ENCODE peak calls at places on chromosomes 6 and 20, in four cellular contexts. One of them, this sample, is unnamed. For H3K27me3, the result is how much of the 10 kb centered on the place peaks cover.

GRCh38 chr20:23228912-23229311 is 121.7 kb upstream of the NXT1 start:
- DNase-seq in Panc1: no peak
- DNase-seq in GM23338: no peak
- DNase-seq in HCT116: no peak
- DNase-seq in this sample: no peak

GRCh38 chr6:158408552-158409130 is 96.4 kb downstream of the TULP4 start:
- DNase-seq in HCT116: no peak
- DNase-seq in Panc1: no peak
- DNase-seq in GM23338: no peak
- DNase-seq in this sample: peak

GRCh38 chr6:132257561-132257960 is 143.7 kb downstream of the MOXD1 start:
- DNase-seq in HCT116: no peak
- DNase-seq in GM23338: no peak
- DNase-seq in Panc1: no peak
- DNase-seq in this sample: no peak

GRCh38 chr20:373171-373890 is 7.2 kb upstream of the TRIB3 start:
- DNase-seq in GM23338: peak
- DNase-seq in HCT116: peak
- DNase-seq in Panc1: no peak
- DNase-seq in this sample: peak

GRCh38 chr6:56727097-56727845 is 84.6 kb upstream of the DST start:
- DNase-seq in GM23338: peak
- DNase-seq in HCT116: no peak
- DNase-seq in Panc1: no peak
- DNase-seq in this sample: no peak

GRCh38 chr20:48106428-48106827 is 321.1 kb upstream of the SULF2 start:
- DNase-seq in HCT116: no peak
- DNase-seq in GM23338: no peak
- DNase-seq in Panc1: no peak
- DNase-seq in this sample: no peak

GRCh38 chr20:58776109-58776508 is 74.6 kb downstream of the GNAS-AS1 start:
- DNase-seq in Panc1: no peak
- DNase-seq in HCT116: no peak
- DNase-seq in GM23338: no peak
- DNase-seq in this sample: no peak

GRCh38 chr6:53725791-53726575 is 60.4 kb upstream of the KLHL31 start:
- DNase-seq in HCT116: no peak
- DNase-seq in Panc1: peak
- DNase-seq in GM23338: peak
- DNase-seq in this sample: peak

GRCh38 chr20:13267231-13267630 is 46.2 kb downstream of the ISM1 start:
- DNase-seq in Panc1: no peak
- DNase-seq in HCT116: no peak
- DNase-seq in GM23338: no peak
- DNase-seq in this sample: no peak

GRCh38 chr6:158978752-158979151 is 21.2 kb downstream of the RSPH3 start:
- DNase-seq in GM23338: no peak
- DNase-seq in HCT116: no peak
- DNase-seq in Panc1: no peak
- DNase-seq in this sample: no peak

DNA sequence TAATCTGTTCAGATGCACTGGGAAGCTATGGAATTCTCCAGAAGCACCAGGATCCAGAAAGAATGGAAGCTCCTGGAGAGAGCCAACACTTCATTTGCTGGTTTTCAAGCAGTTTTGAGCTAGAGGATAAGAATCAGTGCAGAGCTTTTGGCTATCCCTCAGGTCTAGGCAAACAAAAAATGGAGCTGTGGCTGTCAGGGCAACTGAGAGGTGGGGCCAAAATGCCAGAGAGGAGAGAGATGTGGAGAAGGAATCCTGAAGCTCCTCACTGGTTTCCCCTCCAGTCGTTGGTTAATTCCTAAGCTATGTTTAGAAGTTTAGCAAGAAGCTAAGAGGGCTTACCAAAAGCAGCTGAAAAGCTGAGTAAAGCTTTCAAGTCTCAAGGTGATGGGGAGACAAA is 294.2 kb upstream of the JARID2 start:
- DNase-seq in GM23338: no peak
- DNase-seq in Panc1: no peak
- DNase-seq in HCT116: no peak
- DNase-seq in this sample: no peak
- H3K27me3 ChIP-seq in GM23338: under half
- H3K27me3 ChIP-seq in Panc1: under half
- H3K27me3 ChIP-seq in HCT116: under half
- H3K27me3 ChIP-seq in this sample: under half

GRCh38 chr6:28551891-28552666 is 26.4 kb downstream of the GPX5 start:
- DNase-seq in Panc1: no peak
- DNase-seq in GM23338: no peak
- DNase-seq in HCT116: no peak
- DNase-seq in this sample: no peak
- TF ChIP-seq REST in Panc1: no peak
- TF ChIP-seq REST in GM23338: no peak
- TF ChIP-seq REST in HCT116: no peak
- TF ChIP-seq REST in this sample: no peak

GRCh38 chr6:97535800-97536199 is 252.8 kb upstream of the MMS22L start:
- DNase-seq in Panc1: no peak
- DNase-seq in GM23338: no peak
- DNase-seq in HCT116: no peak
- DNase-seq in this sample: no peak
- H3K27me3 ChIP-seq in Panc1: under half
- H3K27me3 ChIP-seq in GM23338: under half
- H3K27me3 ChIP-seq in HCT116: under half
- H3K27me3 ChIP-seq in this sample: under half

GRCh38 chr6:157264701-157265100 is 58.6 kb downstream of the TMEM242 start:
- DNase-seq in Panc1: no peak
- DNase-seq in HCT116: no peak
- DNase-seq in GM23338: no peak
- DNase-seq in this sample: no peak
- TF ChIP-seq REST in Panc1: no peak
- TF ChIP-seq REST in HCT116: no peak
- TF ChIP-seq REST in GM23338: no peak
- TF ChIP-seq REST in this sample: no peak

This sample was measured in HL-60.